ENCODE peak calls at places on chromosomes 11 and 22, in six cellular contexts. X, A, L, I, D and O are unnamed samples.

GRCh38 chr22:39361495-39361894 is 11.7 kb downstream of the SYNGR1 start:
- DNase-seq in D (no peak), X (no peak), I (no peak), L (no peak), A (no peak), O (no peak)

GRCh38 chr22:20435436-20436308 is 2.0 kb downstream of the SCARF2 start:
- DNase-seq in I (no peak), X (no peak), L (no peak), D (no peak), A (no peak), O (no peak)

GRCh38 chr11:79845002-79845709 is 404.3 kb upstream of the TENM4 start:
- DNase-seq in D (no peak), L (no peak), X (no peak), A (no peak), I (no peak), O (no peak)

GRCh38 chr22:45265546-45265945 is 19.2 kb upstream of the UPK3A start:
- DNase-seq in I (no peak), L (no peak), X (no peak), A (peak), D (no peak), O (no peak)

GRCh38 chr11:117842131-117842941 is 17.8 kb upstream of the FXYD2 start:
- DNase-seq in L (no peak), D (no peak), I (no peak), X (peak), A (no peak), O (no peak)

GRCh38 chr11:128890543-128891409 is at the start of gene KCNJ5:
- DNase-seq in D (no peak), X (peak), L (no peak), A (no peak), I (no peak), O (peak)

GRCh38 chr11:128680906-128681305 is 13.0 kb upstream of the FLI1 start:
- DNase-seq in I (no peak), D (no peak), L (no peak), X (no peak), A (no peak), O (no peak)

GRCh38 chr22:27718186-27719032 is 83.1 kb downstream of the MN1 start:
- DNase-seq in A (peak), L (no peak), X (peak), I (peak), D (no peak), O (peak)

GRCh38 chr11:79506124-79506523 is 65.3 kb upstream of the TENM4 start:
- DNase-seq in A (no peak), X (no peak), L (no peak), D (no peak), I (no peak), O (no peak)

GRCh38 chr22:23773247-23774113 is 831 bp downstream of the MMP11 start:
- DNase-seq in X (no peak), A (no peak), D (no peak), L (no peak), I (no peak), O (no peak)

GRCh38 chr11:59783632-59784090 is 26.9 kb downstream of the MRPL16 start:
- DNase-seq in D (no peak), X (no peak), L (no peak), A (no peak), I (no peak), O (no peak)

GRCh38 chr22:30421695-30422480 is 3.7 kb upstream of the MTFP1 start:
- DNase-seq in D (no peak), I (no peak), L (no peak), X (no peak), A (peak), O (no peak)

GRCh38 chr11:128622137-128622523 is 34.8 kb upstream of the ETS1 start:
- DNase-seq in A (no peak), X (no peak), D (no peak), L (no peak), I (no peak), O (no peak)

GRCh38 chr11:17238377-17238776 is 30.6 kb upstream of the PIK3C2A start:
- DNase-seq in X (no peak), D (no peak), A (no peak), I (no peak), L (no peak), O (no peak)

GRCh38 chr11:116969694-116970093 is 128.5 kb downstream of the SIK3 start:
- DNase-seq in X (no peak), D (no peak), I (no peak), A (no peak), L (no peak), O (no peak)

GRCh38 chr22:17633217-17633997 is 4.9 kb upstream of the ATP6V1E1 start:
- DNase-seq in I (peak), L (no peak), A (peak), D (no peak), X (peak), O (peak)

GRCh38 chr22:37229805-37230672 is 14.0 kb downstream of the RAC2 start:
- DNase-seq in I (no peak), D (peak), A (peak), L (no peak), X (peak), O (no peak)

GRCh38 chr11:124762624-124763155 is 600 bp upstream of the ESAM start:
- DNase-seq in I (no peak), L (no peak), A (no peak), D (no peak), X (no peak), O (no peak)

GRCh38 chr22:37304595-37305343 is 22.5 kb downstream of the CYTH4 start:
- DNase-seq in I (no peak), A (peak), D (no peak), L (no peak), X (peak), O (no peak)

GRCh38 chr11:65246506-65246905 is 15.3 kb upstream of the POLA2 start:
- DNase-seq in I (no peak), A (no peak), D (no peak), L (no peak), X (no peak), O (no peak)

GRCh38 chr11:29435421-29435820 is 581.4 kb downstream of the KCNA4 start:
- DNase-seq in X (no peak), I (no peak), A (peak), D (no peak), L (no peak), O (no peak)

GRCh38 chr11:57638005-57638760 is 11.5 kb downstream of the YPEL4 start:
- DNase-seq in X (peak), L (no peak), A (peak), D (no peak), I (peak), O (peak)
- H3K27ac ChIP-seq in X (peak), L (no peak), A (peak), D (no peak), I (peak), O (peak)

GRCh38 chr22:19176732-19177131 is 1.8 kb downstream of the SLC25A1 start:
- DNase-seq in L (no peak), X (no peak), D (no peak), A (no peak), I (no peak), O (no peak)
- H3K27ac ChIP-seq in L (no peak), X (peak), D (no peak), A (peak), I (no peak), O (peak)

DNA sequence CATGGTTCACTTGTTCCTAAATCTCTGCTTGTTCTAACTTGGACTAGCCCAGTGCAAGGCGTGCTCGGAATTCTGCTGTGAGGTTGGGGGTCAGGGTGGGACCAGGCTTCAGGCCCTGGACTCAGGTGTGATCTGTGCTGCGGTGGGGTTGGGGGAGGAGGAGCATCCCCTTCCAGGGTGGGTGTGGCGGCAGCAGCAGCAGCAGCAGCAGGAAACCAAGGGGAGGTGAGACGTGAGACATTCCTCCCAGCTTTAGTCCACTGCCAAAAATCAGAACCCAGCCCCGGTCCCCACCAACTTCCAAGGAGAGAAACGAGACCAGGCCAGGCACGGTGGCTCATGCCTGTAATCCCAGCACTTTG is 31.8 kb downstream of the A4GALT start:
- DNase-seq in I (no peak), X (no peak), A (no peak), L (no peak), D (no peak), O (peak)
- H3K27ac ChIP-seq in I (peak), X (peak), A (peak), L (peak), D (no peak), O (peak)

DNA sequence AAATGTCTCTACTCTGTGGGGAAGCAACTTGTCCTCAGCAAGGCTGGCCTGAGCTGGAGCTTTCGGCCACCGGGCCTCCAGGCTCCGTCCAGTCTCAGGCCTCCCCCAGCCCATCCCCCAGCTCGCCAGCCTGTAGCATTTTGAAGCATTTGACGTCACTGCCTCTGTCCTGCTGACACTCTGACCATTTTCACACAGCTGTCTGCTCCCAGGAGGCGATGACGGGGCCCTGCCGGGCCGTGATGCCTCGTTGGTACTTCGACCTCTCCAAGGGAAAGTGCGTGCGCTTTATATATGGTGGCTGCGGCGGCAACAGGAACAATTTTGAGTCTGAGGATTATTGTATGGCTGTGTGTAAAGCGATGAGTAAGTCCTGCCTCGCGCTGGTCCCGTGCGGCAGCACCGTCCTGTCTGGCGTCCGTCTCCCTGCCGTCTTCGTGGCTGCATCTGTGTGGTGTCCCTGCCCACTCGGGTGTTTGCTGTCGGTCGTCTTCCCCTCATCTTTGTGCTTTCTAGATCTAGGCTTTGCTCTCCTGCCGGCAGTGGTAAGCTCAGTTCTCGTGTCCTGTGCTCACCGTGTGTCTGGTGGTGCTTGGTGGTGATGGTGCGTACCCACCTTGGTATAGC is 36.1 kb upstream of the ST14 start:
- DNase-seq in L (no peak), A (no peak), D (no peak), X (no peak), I (no peak), O (no peak)
- H3K27ac ChIP-seq in L (no peak), A (peak), D (no peak), X (peak), I (peak), O (peak)

DNA sequence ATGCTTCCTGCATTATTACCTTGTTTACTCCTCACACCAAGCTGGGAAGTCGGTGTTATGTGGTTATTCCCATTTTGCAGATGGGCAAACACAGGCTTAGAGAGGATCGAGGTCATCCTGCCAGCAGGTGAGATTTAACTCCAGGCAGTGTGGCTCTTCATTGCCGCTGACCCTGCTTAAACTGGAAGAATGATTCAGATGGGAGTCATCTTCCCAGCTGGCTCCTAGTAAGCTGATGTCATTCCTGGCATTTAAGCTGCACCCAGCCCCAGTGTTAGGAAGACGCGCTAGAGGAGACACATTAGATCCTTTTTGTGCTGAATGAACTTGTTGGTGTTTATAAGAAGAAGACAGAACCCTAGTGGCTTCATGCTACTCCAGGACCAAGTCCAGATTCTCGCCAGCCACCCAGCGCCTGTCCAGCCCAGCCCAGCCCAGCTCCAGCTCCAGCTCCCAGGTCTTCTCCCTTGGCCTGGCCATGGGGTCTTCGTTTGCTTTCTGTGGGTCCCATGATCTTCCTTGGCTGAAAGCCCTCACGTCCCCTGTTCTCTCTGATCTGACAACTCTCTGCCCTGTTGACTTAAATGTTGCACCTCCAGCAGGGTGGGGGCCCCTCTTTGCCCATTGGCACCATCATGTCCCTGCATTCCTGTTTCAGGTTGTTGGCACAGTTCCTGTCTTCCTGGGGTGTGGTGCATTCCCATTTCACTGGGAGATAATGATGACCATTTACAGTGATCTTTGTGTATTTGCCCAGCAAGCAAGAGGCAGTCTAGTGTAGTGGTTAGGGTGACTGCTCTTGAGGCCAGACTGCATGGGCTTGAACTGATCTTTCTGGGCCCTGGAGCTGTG is 13.6 kb downstream of the PARVB start:
- DNase-seq in D (no peak), L (no peak), I (peak), A (peak), X (peak), O (peak)
- H3K27ac ChIP-seq in D (no peak), L (no peak), I (peak), A (no peak), X (peak), O (peak)

GRCh38 chr11:102252339-102252891 is 64.9 kb upstream of the BIRC3 start:
- DNase-seq in X (no peak), L (no peak), A (no peak), I (no peak), D (no peak), O (no peak)
- H3K27ac ChIP-seq in X (no peak), L (no peak), A (no peak), I (no peak), D (no peak), O (no peak)